ENCODE peak calls at places on chromosome 22, in nine cellular contexts. One of them, this sample, is unnamed.

GRCh38 chr22:39301926-39302325 is 17.5 kb downstream of the RPL3 start:
- DNase-seq in heart left ventricle: no peak
- DNase-seq in tibial nerve: no peak
- DNase-seq in GM23248: no peak
- DNase-seq in right cardiac atrium: peak; percentile 16
- DNase-seq in Peyer's patch: no peak
- DNase-seq in PC-9: no peak
- DNase-seq in Jurkat, Clone E6-1: no peak
- DNase-seq in cardiac fibroblast: no peak
- DNase-seq in this sample: no peak

GRCh38 chr22:39220897-39221850 is 23.6 kb downstream of the PDGFB start:
- DNase-seq in tibial nerve: no peak
- DNase-seq in cardiac fibroblast: peak; percentile 90
- DNase-seq in PC-9: peak; percentile 91
- DNase-seq in right cardiac atrium: no peak
- DNase-seq in GM23248: peak; percentile 69
- DNase-seq in Jurkat, Clone E6-1: no peak
- DNase-seq in Peyer's patch: no peak
- DNase-seq in heart left ventricle: no peak
- DNase-seq in this sample: no peak

GRCh38 chr22:46025225-46025972 is 48.4 kb upstream of the WNT7B start:
- DNase-seq in PC-9: no peak
- DNase-seq in right cardiac atrium: peak; percentile 16
- DNase-seq in heart left ventricle: no peak
- DNase-seq in tibial nerve: no peak
- DNase-seq in Jurkat, Clone E6-1: no peak
- DNase-seq in Peyer's patch: peak; percentile 33
- DNase-seq in GM23248: no peak
- DNase-seq in cardiac fibroblast: no peak
- DNase-seq in this sample: no peak

GRCh38 chr22:17074648-17075002 is 10.2 kb upstream of the IL17RA start:
- DNase-seq in Jurkat, Clone E6-1: no peak
- DNase-seq in heart left ventricle: no peak
- DNase-seq in PC-9: no peak
- DNase-seq in cardiac fibroblast: no peak
- DNase-seq in GM23248: peak; percentile 60
- DNase-seq in right cardiac atrium: no peak
- DNase-seq in tibial nerve: no peak
- DNase-seq in Peyer's patch: no peak
- DNase-seq in this sample: no peak

GRCh38 chr22:20102203-20102780 is 13.6 kb upstream of the RANBP1 start:
- DNase-seq in Peyer's patch: no peak
- DNase-seq in PC-9: no peak
- DNase-seq in GM23248: no peak
- DNase-seq in Jurkat, Clone E6-1: no peak
- DNase-seq in right cardiac atrium: peak; percentile 16
- DNase-seq in heart left ventricle: peak; percentile 25
- DNase-seq in tibial nerve: no peak
- DNase-seq in cardiac fibroblast: no peak
- DNase-seq in this sample: no peak

GRCh38 chr22:19085233-19086043 is 36.8 kb downstream of the DGCR2 start:
- DNase-seq in GM23248: peak; percentile 56
- DNase-seq in tibial nerve: no peak
- DNase-seq in heart left ventricle: no peak
- DNase-seq in PC-9: no peak
- DNase-seq in cardiac fibroblast: peak; percentile 54
- DNase-seq in Peyer's patch: no peak
- DNase-seq in right cardiac atrium: no peak
- DNase-seq in Jurkat, Clone E6-1: no peak
- DNase-seq in this sample: no peak

GRCh38 chr22:44440224-44441160 is 57.5 kb downstream of the RTL6 start:
- DNase-seq in right cardiac atrium: no peak
- DNase-seq in PC-9: no peak
- DNase-seq in GM23248: no peak
- DNase-seq in Peyer's patch: peak; percentile 40
- DNase-seq in Jurkat, Clone E6-1: no peak
- DNase-seq in tibial nerve: no peak
- DNase-seq in heart left ventricle: no peak
- DNase-seq in cardiac fibroblast: no peak
- DNase-seq in this sample: no peak

GRCh38 chr22:34111210-34111824 is 191.0 kb upstream of the LARGE1 start:
- DNase-seq in Peyer's patch: peak; percentile 75
- DNase-seq in cardiac fibroblast: peak; percentile 32
- DNase-seq in right cardiac atrium: no peak
- DNase-seq in tibial nerve: no peak
- DNase-seq in Jurkat, Clone E6-1: peak; percentile 15
- DNase-seq in GM23248: peak; percentile 59
- DNase-seq in PC-9: no peak
- DNase-seq in heart left ventricle: no peak
- DNase-seq in this sample: peak; percentile 89

GRCh38 chr22:26658671-26659478 is 1.5 kb downstream of the MIAT start:
- DNase-seq in Peyer's patch: peak; percentile 85
- DNase-seq in tibial nerve: no peak
- DNase-seq in GM23248: peak; percentile 93
- DNase-seq in Jurkat, Clone E6-1: peak; percentile 84
- DNase-seq in right cardiac atrium: no peak
- DNase-seq in heart left ventricle: peak; percentile 63
- DNase-seq in cardiac fibroblast: peak; percentile 79
- DNase-seq in PC-9: peak; percentile 86
- DNase-seq in this sample: no peak

GRCh38 chr22:39292002-39292401 is 27.4 kb downstream of the RPL3 start:
- DNase-seq in cardiac fibroblast: no peak
- DNase-seq in heart left ventricle: no peak
- DNase-seq in GM23248: peak; percentile 15
- DNase-seq in PC-9: peak; percentile 72
- DNase-seq in Jurkat, Clone E6-1: no peak
- DNase-seq in Peyer's patch: peak; percentile 45
- DNase-seq in tibial nerve: no peak
- DNase-seq in right cardiac atrium: peak; percentile 78
- DNase-seq in this sample: no peak

GRCh38 chr22:33865996-33866395 is 54.3 kb downstream of the LARGE1 start:
- DNase-seq in Peyer's patch: no peak
- DNase-seq in tibial nerve: no peak
- DNase-seq in GM23248: no peak
- DNase-seq in heart left ventricle: no peak
- DNase-seq in cardiac fibroblast: no peak
- DNase-seq in PC-9: no peak
- DNase-seq in right cardiac atrium: no peak
- DNase-seq in Jurkat, Clone E6-1: no peak
- DNase-seq in this sample: no peak

GRCh38 chr22:25709758-25710157 is 32.2 kb upstream of the MYO18B start:
- DNase-seq in heart left ventricle: no peak
- DNase-seq in tibial nerve: no peak
- DNase-seq in Jurkat, Clone E6-1: no peak
- DNase-seq in Peyer's patch: no peak
- DNase-seq in right cardiac atrium: no peak
- DNase-seq in PC-9: no peak
- DNase-seq in cardiac fibroblast: no peak
- DNase-seq in GM23248: no peak
- DNase-seq in this sample: no peak

GRCh38 chr22:44085743-44086741 is 61.9 kb downstream of the PARVB start:
- DNase-seq in cardiac fibroblast: peak; percentile 73
- DNase-seq in right cardiac atrium: peak; percentile 84
- DNase-seq in Peyer's patch: peak; percentile 63
- DNase-seq in GM23248: peak; percentile 90
- DNase-seq in Jurkat, Clone E6-1: peak; percentile 76
- DNase-seq in PC-9: peak; percentile 55
- DNase-seq in heart left ventricle: peak; percentile 81
- DNase-seq in tibial nerve: no peak
- DNase-seq in this sample: peak; percentile 94

GRCh38 chr22:50115693-50116092 is 25.9 kb downstream of the MOV10L1 start:
- DNase-seq in tibial nerve: no peak
- DNase-seq in cardiac fibroblast: peak; percentile 75
- DNase-seq in Jurkat, Clone E6-1: no peak
- DNase-seq in PC-9: no peak
- DNase-seq in heart left ventricle: no peak
- DNase-seq in Peyer's patch: no peak
- DNase-seq in GM23248: no peak
- DNase-seq in right cardiac atrium: no peak
- DNase-seq in this sample: no peak

GRCh38 chr22:45351956-45352355 is 42.2 kb downstream of the FAM118A start:
- DNase-seq in GM23248: no peak
- DNase-seq in heart left ventricle: no peak
- DNase-seq in Peyer's patch: no peak
- DNase-seq in Jurkat, Clone E6-1: no peak
- DNase-seq in right cardiac atrium: no peak
- DNase-seq in PC-9: no peak
- DNase-seq in cardiac fibroblast: no peak
- DNase-seq in tibial nerve: no peak
- DNase-seq in this sample: no peak

GRCh38 chr22:27754247-27754887 is 47.2 kb downstream of the MN1 start:
- DNase-seq in heart left ventricle: no peak
- DNase-seq in Jurkat, Clone E6-1: no peak
- DNase-seq in Peyer's patch: no peak
- DNase-seq in PC-9: no peak
- DNase-seq in GM23248: peak; percentile 65
- DNase-seq in tibial nerve: no peak
- DNase-seq in right cardiac atrium: peak; percentile 83
- DNase-seq in cardiac fibroblast: peak; percentile 42
- DNase-seq in this sample: no peak

GRCh38 chr22:17865183-17866055 is 91.2 kb upstream of the BID start:
- DNase-seq in right cardiac atrium: no peak
- DNase-seq in Peyer's patch: peak; percentile 71
- DNase-seq in Jurkat, Clone E6-1: no peak
- DNase-seq in GM23248: no peak
- DNase-seq in heart left ventricle: no peak
- DNase-seq in tibial nerve: no peak
- DNase-seq in PC-9: no peak
- DNase-seq in cardiac fibroblast: no peak
- DNase-seq in this sample: no peak

GRCh38 chr22:19086944-19087343 is 35.3 kb downstream of the DGCR2 start:
- DNase-seq in cardiac fibroblast: peak; percentile 18
- DNase-seq in PC-9: no peak
- DNase-seq in Jurkat, Clone E6-1: no peak
- DNase-seq in heart left ventricle: no peak
- DNase-seq in Peyer's patch: no peak
- DNase-seq in GM23248: peak; percentile 70
- DNase-seq in tibial nerve: no peak
- DNase-seq in right cardiac atrium: no peak
- DNase-seq in this sample: no peak

GRCh38 chr22:41541484-41541883 is 2.8 kb downstream of the POLR3H start:
- DNase-seq in GM23248: no peak
- DNase-seq in tibial nerve: no peak
- DNase-seq in right cardiac atrium: no peak
- DNase-seq in PC-9: no peak
- DNase-seq in cardiac fibroblast: no peak
- DNase-seq in heart left ventricle: no peak
- DNase-seq in Jurkat, Clone E6-1: no peak
- DNase-seq in Peyer's patch: no peak
- DNase-seq in this sample: no peak
- H3K4me3 ChIP-seq in GM23248: no peak overlapping the region
- H3K4me3 ChIP-seq in tibial nerve: no peak overlapping the region
- H3K4me3 ChIP-seq in right cardiac atrium: no peak overlapping the region
- H3K4me3 ChIP-seq in PC-9: no peak overlapping the region
- H3K4me3 ChIP-seq in cardiac fibroblast: no peak overlapping the region
- H3K4me3 ChIP-seq in heart left ventricle: no peak overlapping the region
- H3K4me3 ChIP-seq in Jurkat, Clone E6-1: no peak overlapping the region
- H3K4me3 ChIP-seq in Peyer's patch: no peak overlapping the region
- H3K4me3 ChIP-seq in this sample: no peak overlapping the region

GRCh38 chr22:30247561-30247960 is 1.0 kb upstream of the LIF start:
- DNase-seq in PC-9: no peak
- DNase-seq in tibial nerve: no peak
- DNase-seq in GM23248: no peak
- DNase-seq in Peyer's patch: no peak
- DNase-seq in heart left ventricle: no peak
- DNase-seq in cardiac fibroblast: no peak
- DNase-seq in Jurkat, Clone E6-1: no peak
- DNase-seq in right cardiac atrium: no peak
- DNase-seq in this sample: no peak

GRCh38 chr22:30245985-30246901 is at the start of gene LIF:
- DNase-seq in GM23248: peak; percentile 79
- DNase-seq in Jurkat, Clone E6-1: no peak
- DNase-seq in cardiac fibroblast: peak; percentile 61
- DNase-seq in PC-9: no peak
- DNase-seq in heart left ventricle: no peak
- DNase-seq in tibial nerve: no peak
- DNase-seq in Peyer's patch: peak; percentile 70
- DNase-seq in right cardiac atrium: no peak
- DNase-seq in this sample: no peak

GRCh38 chr22:30248484-30248883 is 1.9 kb upstream of the LIF start:
- DNase-seq in PC-9: no peak
- DNase-seq in heart left ventricle: no peak
- DNase-seq in cardiac fibroblast: no peak
- DNase-seq in Jurkat, Clone E6-1: no peak
- DNase-seq in GM23248: no peak
- DNase-seq in Peyer's patch: no peak
- DNase-seq in right cardiac atrium: no peak
- DNase-seq in tibial nerve: no peak
- DNase-seq in this sample: no peak

GRCh38 chr22:30247974-30248373 is 1.4 kb upstream of the LIF start:
- DNase-seq in tibial nerve: no peak
- DNase-seq in Peyer's patch: no peak
- DNase-seq in PC-9: no peak
- DNase-seq in GM23248: no peak
- DNase-seq in right cardiac atrium: no peak
- DNase-seq in cardiac fibroblast: no peak
- DNase-seq in heart left ventricle: no peak
- DNase-seq in Jurkat, Clone E6-1: no peak
- DNase-seq in this sample: no peak

DNA sequence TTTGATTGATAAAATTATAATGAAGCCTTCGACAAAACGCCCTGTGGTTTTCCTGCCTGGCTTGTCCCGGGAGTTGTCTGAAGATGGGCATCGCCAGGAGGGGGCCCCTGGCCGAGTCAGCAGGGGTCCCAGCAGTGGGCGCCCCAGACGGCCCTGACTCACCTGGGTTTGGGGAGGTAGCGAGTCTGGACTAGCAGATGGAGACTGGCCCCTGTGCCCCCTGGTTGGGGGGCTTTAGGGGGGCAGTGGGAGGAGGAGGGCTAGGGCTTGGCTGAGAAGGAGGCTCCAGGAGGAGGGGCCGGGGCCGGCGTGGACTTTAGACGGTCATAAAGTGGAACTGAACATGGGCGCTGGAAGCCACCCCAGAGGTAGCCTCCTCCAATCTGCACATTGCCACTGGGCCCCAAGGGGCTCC is 410 bp upstream of the LIF start:
- DNase-seq in PC-9: no peak
- DNase-seq in heart left ventricle: no peak
- DNase-seq in cardiac fibroblast: no peak
- DNase-seq in Jurkat, Clone E6-1: no peak
- DNase-seq in right cardiac atrium: no peak
- DNase-seq in Peyer's patch: peak; percentile 83
- DNase-seq in GM23248: no peak
- DNase-seq in tibial nerve: no peak
- DNase-seq in this sample: no peak
- H3K4me3 ChIP-seq in PC-9: no peak overlapping the region
- H3K4me3 ChIP-seq in heart left ventricle: no peak overlapping the region
- H3K4me3 ChIP-seq in cardiac fibroblast: no peak overlapping the region
- H3K4me3 ChIP-seq in Jurkat, Clone E6-1: no peak overlapping the region
- H3K4me3 ChIP-seq in right cardiac atrium: no peak overlapping the region
- H3K4me3 ChIP-seq in Peyer's patch: peak overlapping the region; percentile 62
- H3K4me3 ChIP-seq in GM23248: peak overlapping the region; percentile 83
- H3K4me3 ChIP-seq in tibial nerve: peak overlapping the region; percentile 51
- H3K4me3 ChIP-seq in this sample: peak overlapping the region; percentile 52

GRCh38 chr22:23566716-23567475 is 13.2 kb downstream of the IGLL1 start:
- DNase-seq in cardiac fibroblast: no peak
- DNase-seq in GM23248: no peak
- DNase-seq in PC-9: no peak
- DNase-seq in Peyer's patch: no peak
- DNase-seq in heart left ventricle: no peak
- DNase-seq in right cardiac atrium: no peak
- DNase-seq in Jurkat, Clone E6-1: no peak
- DNase-seq in tibial nerve: no peak
- DNase-seq in this sample: no peak
- H3K4me3 ChIP-seq in cardiac fibroblast: no peak overlapping the region
- H3K4me3 ChIP-seq in GM23248: no peak overlapping the region
- H3K4me3 ChIP-seq in PC-9: no peak overlapping the region
- H3K4me3 ChIP-seq in Peyer's patch: peak overlapping the region; percentile 56
- H3K4me3 ChIP-seq in heart left ventricle: peak overlapping the region; percentile 49
- H3K4me3 ChIP-seq in right cardiac atrium: peak overlapping the region; percentile 57
- H3K4me3 ChIP-seq in Jurkat, Clone E6-1: no peak overlapping the region
- H3K4me3 ChIP-seq in tibial nerve: peak overlapping the region; percentile 37
- H3K4me3 ChIP-seq in this sample: peak overlapping the region; percentile 48

GRCh38 chr22:35914357-35914664 is 114.3 kb downstream of the RBFOX2 start:
- DNase-seq in cardiac fibroblast: no peak
- DNase-seq in PC-9: no peak
- DNase-seq in tibial nerve: no peak
- DNase-seq in right cardiac atrium: no peak
- DNase-seq in heart left ventricle: no peak
- DNase-seq in GM23248: no peak
- DNase-seq in Peyer's patch: no peak
- DNase-seq in Jurkat, Clone E6-1: no peak
- DNase-seq in this sample: no peak
- H3K4me3 ChIP-seq in cardiac fibroblast: no peak overlapping the region
- H3K4me3 ChIP-seq in PC-9: peak overlapping the region; percentile 46
- H3K4me3 ChIP-seq in tibial nerve: peak overlapping the region; percentile 34
- H3K4me3 ChIP-seq in right cardiac atrium: peak overlapping the region; percentile 52
- H3K4me3 ChIP-seq in heart left ventricle: peak overlapping the region; percentile 53
- H3K4me3 ChIP-seq in GM23248: peak overlapping the region; percentile 77
- H3K4me3 ChIP-seq in Peyer's patch: peak overlapping the region; percentile 50
- H3K4me3 ChIP-seq in Jurkat, Clone E6-1: no peak overlapping the region
- H3K4me3 ChIP-seq in this sample: peak overlapping the region; percentile 63

This sample was measured in esophagus muscularis mucosa.